ENCODE peak calls at places on chromosomes 7 and 10, in eight cellular contexts. W is stomach; Q is KBM-7; B is head of caudate nucleus; E is NCI-H82; O is NCI-H774; P is activated T-cell treated with anti-CD3 and anti-CD28 coated beads, Interleukin-2, amount 50 U/mL, for 72 hours; S is activated effector memory CD4-positive, alpha-beta T cell treated with Interleukin-2 at 50 U/mL for 16 hours. Y is an unnamed sample.

GRCh38 chr7:143008007-143008901 is 18.7 kb downstream of the OR9A2 start:
- DNase-seq in S (peak; percentile 68), O (peak; percentile 46), W (peak; percentile 84), Q (peak; percentile 86), B (peak; percentile 84), P (peak; percentile 79), E (peak; percentile 81), Y (peak; percentile 94)

GRCh38 chr10:132495231-132495630 is 42.4 kb upstream of the INPP5A start:
- DNase-seq in O (no peak), E (no peak), Q (no peak), S (no peak), B (peak; percentile 44), W (no peak), P (no peak), Y (no peak)

GRCh38 chr7:143126146-143126545 is 5.7 kb upstream of the PIP start:
- DNase-seq in B (no peak), W (no peak), P (no peak), S (no peak), O (no peak), Q (peak; percentile 49), E (no peak), Y (no peak)

GRCh38 chr7:90660819-90661218 is 64.7 kb downstream of the CDK14 start:
- DNase-seq in S (no peak), Q (no peak), P (no peak), E (no peak), O (no peak), W (no peak), B (no peak), Y (no peak)

GRCh38 chr7:40221836-40222235 is 87.0 kb downstream of the SUGCT start:
- DNase-seq in O (no peak), W (no peak), E (no peak), B (no peak), P (no peak), Q (no peak), S (no peak), Y (no peak)

GRCh38 chr10:49033939-49034338 is 81.4 kb downstream of the VSTM4 start:
- DNase-seq in O (no peak), B (no peak), P (no peak), E (no peak), W (no peak), Q (no peak), S (no peak), Y (no peak)

GRCh38 chr7:33044986-33045385 is 17.6 kb downstream of the NT5C3A start:
- DNase-seq in B (no peak), P (no peak), W (no peak), O (no peak), E (no peak), S (no peak), Q (no peak), Y (no peak)

GRCh38 chr7:101635484-101635883 is 6.4 kb upstream of the MYL10 start:
- DNase-seq in S (no peak), P (no peak), O (no peak), Q (no peak), E (peak; percentile 54), W (no peak), B (no peak), Y (no peak)

GRCh38 chr7:148783801-148784527 is 85.3 kb downstream of the CUL1 start:
- DNase-seq in P (no peak), E (no peak), S (no peak), B (no peak), O (no peak), Q (no peak), W (no peak), Y (no peak)

GRCh38 chr7:4245135-4245865 is 436.8 kb upstream of the FOXK1 start:
- DNase-seq in W (no peak), B (no peak), S (no peak), P (no peak), E (no peak), O (no peak), Q (no peak), Y (no peak)